ENCODE peak calls at places on chromosomes 6 and 20, in eight cellular contexts. One of them, this sample, is unnamed. For H3K4me1, the result is how much of the 10 kb centered on the place peaks cover.

GRCh38 chr20:59382907-59383306 is 82.5 kb downstream of the EDN3 start:
- DNase-seq in right lobe of liver: no peak
- DNase-seq in heart left ventricle: no peak
- DNase-seq in stomach: no peak
- DNase-seq in RWPE2: no peak
- DNase-seq in GM23248: no peak
- DNase-seq in heart right ventricle: no peak
- DNase-seq in lung: no peak
- DNase-seq in this sample: no peak

GRCh38 chr20:973785-974194 is 28.3 kb downstream of the RSPO4 start:
- DNase-seq in right lobe of liver: no peak
- DNase-seq in heart left ventricle: no peak
- DNase-seq in stomach: no peak
- DNase-seq in RWPE2: no peak
- DNase-seq in GM23248: peak
- DNase-seq in heart right ventricle: no peak
- DNase-seq in lung: peak
- DNase-seq in this sample: peak

GRCh38 chr6:161319231-161319630 is 45.4 kb upstream of the AGPAT4 start:
- DNase-seq in right lobe of liver: no peak
- DNase-seq in heart left ventricle: no peak
- DNase-seq in stomach: no peak
- DNase-seq in RWPE2: no peak
- DNase-seq in GM23248: no peak
- DNase-seq in heart right ventricle: no peak
- DNase-seq in lung: no peak
- DNase-seq in this sample: no peak

GRCh38 chr6:13624871-13625288 is 9.7 kb downstream of the NOL7 start:
- DNase-seq in right lobe of liver: no peak
- DNase-seq in heart left ventricle: no peak
- DNase-seq in stomach: no peak
- DNase-seq in RWPE2: no peak
- DNase-seq in GM23248: peak
- DNase-seq in heart right ventricle: no peak
- DNase-seq in lung: no peak
- DNase-seq in this sample: peak

GRCh38 chr6:7050911-7051779 is 56.6 kb upstream of the RREB1 start:
- DNase-seq in right lobe of liver: peak
- DNase-seq in heart left ventricle: peak
- DNase-seq in stomach: peak
- DNase-seq in RWPE2: peak
- DNase-seq in GM23248: peak
- DNase-seq in heart right ventricle: peak
- DNase-seq in lung: peak
- DNase-seq in this sample: no peak

GRCh38 chr6:18595774-18596528 is 208.8 kb downstream of the RNF144B start:
- DNase-seq in right lobe of liver: peak
- DNase-seq in heart left ventricle: peak
- DNase-seq in stomach: peak
- DNase-seq in RWPE2: no peak
- DNase-seq in GM23248: peak
- DNase-seq in heart right ventricle: no peak
- DNase-seq in lung: peak
- DNase-seq in this sample: peak

GRCh38 chr6:12566618-12567123 is 149.9 kb upstream of the PHACTR1 start:
- DNase-seq in right lobe of liver: no peak
- DNase-seq in heart left ventricle: no peak
- DNase-seq in stomach: no peak
- DNase-seq in RWPE2: no peak
- DNase-seq in GM23248: no peak
- DNase-seq in heart right ventricle: no peak
- DNase-seq in lung: no peak
- DNase-seq in this sample: no peak

GRCh38 chr20:59848182-59848581 is 85.3 kb downstream of the SYCP2 start:
- DNase-seq in right lobe of liver: no peak
- DNase-seq in heart left ventricle: no peak
- DNase-seq in stomach: no peak
- DNase-seq in RWPE2: no peak
- DNase-seq in GM23248: no peak
- DNase-seq in heart right ventricle: no peak
- DNase-seq in lung: no peak
- DNase-seq in this sample: no peak

GRCh38 chr20:19828233-19828632 is 70.2 kb downstream of the RIN2 start:
- DNase-seq in right lobe of liver: no peak
- DNase-seq in heart left ventricle: peak
- DNase-seq in stomach: no peak
- DNase-seq in RWPE2: no peak
- DNase-seq in GM23248: no peak
- DNase-seq in heart right ventricle: no peak
- DNase-seq in lung: no peak
- DNase-seq in this sample: no peak

GRCh38 chr6:78598966-78599365 is 268.4 kb upstream of the IRAK1BP1 start:
- DNase-seq in right lobe of liver: no peak
- DNase-seq in heart left ventricle: peak
- DNase-seq in stomach: no peak
- DNase-seq in RWPE2: peak
- DNase-seq in GM23248: peak
- DNase-seq in heart right ventricle: no peak
- DNase-seq in lung: no peak
- DNase-seq in this sample: peak

GRCh38 chr6:106509420-106510089 is 119.7 kb downstream of the RTN4IP1 start:
- DNase-seq in right lobe of liver: no peak
- DNase-seq in heart left ventricle: no peak
- DNase-seq in stomach: no peak
- DNase-seq in RWPE2: no peak
- DNase-seq in GM23248: no peak
- DNase-seq in heart right ventricle: no peak
- DNase-seq in lung: no peak
- DNase-seq in this sample: no peak

GRCh38 chr6:111604259-111605099 is 1.2 kb downstream of the TRAF3IP2 start:
- DNase-seq in right lobe of liver: no peak
- DNase-seq in heart left ventricle: peak
- DNase-seq in stomach: peak
- DNase-seq in RWPE2: no peak
- DNase-seq in GM23248: peak
- DNase-seq in heart right ventricle: peak
- DNase-seq in lung: peak
- DNase-seq in this sample: peak

GRCh38 chr20:50491926-50492634 is 18.1 kb upstream of the PTPN1 start:
- DNase-seq in right lobe of liver: no peak
- DNase-seq in heart left ventricle: no peak
- DNase-seq in stomach: no peak
- DNase-seq in RWPE2: peak
- DNase-seq in GM23248: peak
- DNase-seq in heart right ventricle: no peak
- DNase-seq in lung: no peak
- DNase-seq in this sample: no peak

GRCh38 chr20:43925786-43926185 is 11.1 kb downstream of the TOX2 start:
- DNase-seq in right lobe of liver: no peak
- DNase-seq in heart left ventricle: no peak
- DNase-seq in stomach: no peak
- DNase-seq in RWPE2: peak
- DNase-seq in GM23248: peak
- DNase-seq in heart right ventricle: peak
- DNase-seq in lung: no peak
- DNase-seq in this sample: peak

GRCh38 chr20:62266340-62266739 is 28.0 kb downstream of the OSBPL2 start:
- DNase-seq in right lobe of liver: no peak
- DNase-seq in heart left ventricle: no peak
- DNase-seq in stomach: no peak
- DNase-seq in RWPE2: no peak
- DNase-seq in GM23248: no peak
- DNase-seq in heart right ventricle: no peak
- DNase-seq in lung: no peak
- DNase-seq in this sample: no peak

GRCh38 chr6:28393912-28394662 is 5.5 kb downstream of the ZSCAN12 start:
- DNase-seq in right lobe of liver: no peak
- DNase-seq in heart left ventricle: no peak
- DNase-seq in stomach: no peak
- DNase-seq in RWPE2: no peak
- DNase-seq in GM23248: peak
- DNase-seq in heart right ventricle: no peak
- DNase-seq in lung: no peak
- DNase-seq in this sample: peak

DNA sequence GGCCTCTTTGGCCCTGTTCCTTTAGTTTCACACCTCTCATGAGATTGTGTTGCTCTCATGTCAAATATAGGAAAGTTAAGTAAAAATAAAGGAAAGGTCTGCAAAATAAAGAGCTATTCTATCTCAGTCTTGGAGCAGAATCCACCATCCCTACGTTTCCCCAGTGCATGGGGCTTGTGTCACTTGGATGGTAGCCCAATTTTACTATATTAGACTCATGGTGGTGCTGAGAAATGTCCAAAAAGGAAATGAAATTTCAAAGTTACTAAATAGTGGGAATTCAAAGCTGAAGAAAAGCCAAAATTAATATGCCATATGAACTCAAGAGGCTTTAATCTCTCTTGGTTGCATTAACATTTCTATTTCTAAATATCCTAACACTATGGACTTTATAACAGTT is 1283.3 kb upstream of the GJE1 start:
- DNase-seq in right lobe of liver: no peak
- DNase-seq in heart left ventricle: no peak
- DNase-seq in stomach: no peak
- DNase-seq in RWPE2: no peak
- DNase-seq in GM23248: no peak
- DNase-seq in heart right ventricle: no peak
- DNase-seq in lung: no peak
- DNase-seq in this sample: no peak
- H3K4me1 ChIP-seq in right lobe of liver: under half
- H3K4me1 ChIP-seq in heart left ventricle: under half
- H3K4me1 ChIP-seq in stomach: under half
- H3K4me1 ChIP-seq in RWPE2: under half
- H3K4me1 ChIP-seq in GM23248: half or more
- H3K4me1 ChIP-seq in heart right ventricle: under half
- H3K4me1 ChIP-seq in lung: under half
- H3K4me1 ChIP-seq in this sample: half or more

GRCh38 chr6:108873971-108874370 is 25.7 kb downstream of the ARMC2 start:
- DNase-seq in right lobe of liver: no peak
- DNase-seq in heart left ventricle: no peak
- DNase-seq in stomach: no peak
- DNase-seq in RWPE2: no peak
- DNase-seq in GM23248: no peak
- DNase-seq in heart right ventricle: no peak
- DNase-seq in lung: no peak
- DNase-seq in this sample: no peak
- H3K4me1 ChIP-seq in right lobe of liver: under half
- H3K4me1 ChIP-seq in heart left ventricle: half or more
- H3K4me1 ChIP-seq in stomach: under half
- H3K4me1 ChIP-seq in RWPE2: under half
- H3K4me1 ChIP-seq in GM23248: under half
- H3K4me1 ChIP-seq in heart right ventricle: under half
- H3K4me1 ChIP-seq in lung: under half
- H3K4me1 ChIP-seq in this sample: half or more

GRCh38 chr6:139289233-139289632 is 2.6 kb downstream of the TXLNB start:
- DNase-seq in right lobe of liver: no peak
- DNase-seq in heart left ventricle: no peak
- DNase-seq in stomach: no peak
- DNase-seq in RWPE2: no peak
- DNase-seq in GM23248: no peak
- DNase-seq in heart right ventricle: no peak
- DNase-seq in lung: no peak
- DNase-seq in this sample: no peak
- H3K4me1 ChIP-seq in right lobe of liver: under half
- H3K4me1 ChIP-seq in heart left ventricle: half or more
- H3K4me1 ChIP-seq in stomach: under half
- H3K4me1 ChIP-seq in RWPE2: under half
- H3K4me1 ChIP-seq in GM23248: under half
- H3K4me1 ChIP-seq in heart right ventricle: under half
- H3K4me1 ChIP-seq in lung: under half
- H3K4me1 ChIP-seq in this sample: under half

GRCh38 chr6:167293590-167294091 is 2.5 kb downstream of the UNC93A start:
- DNase-seq in right lobe of liver: no peak
- DNase-seq in heart left ventricle: no peak
- DNase-seq in stomach: no peak
- DNase-seq in RWPE2: no peak
- DNase-seq in GM23248: no peak
- DNase-seq in heart right ventricle: no peak
- DNase-seq in lung: no peak
- DNase-seq in this sample: no peak

GRCh38 chr6:167295495-167296292 is 4.6 kb downstream of the UNC93A start:
- DNase-seq in right lobe of liver: no peak
- DNase-seq in heart left ventricle: no peak
- DNase-seq in stomach: no peak
- DNase-seq in RWPE2: no peak
- DNase-seq in GM23248: no peak
- DNase-seq in heart right ventricle: no peak
- DNase-seq in lung: no peak
- DNase-seq in this sample: no peak

GRCh38 chr6:167293088-167293589 is 2.0 kb downstream of the UNC93A start:
- DNase-seq in right lobe of liver: no peak
- DNase-seq in heart left ventricle: no peak
- DNase-seq in stomach: no peak
- DNase-seq in RWPE2: no peak
- DNase-seq in GM23248: no peak
- DNase-seq in heart right ventricle: no peak
- DNase-seq in lung: no peak
- DNase-seq in this sample: no peak

GRCh38 chr6:167294651-167295494 is 3.8 kb downstream of the UNC93A start:
- DNase-seq in right lobe of liver: no peak
- DNase-seq in heart left ventricle: no peak
- DNase-seq in stomach: no peak
- DNase-seq in RWPE2: no peak
- DNase-seq in GM23248: no peak
- DNase-seq in heart right ventricle: no peak
- DNase-seq in lung: no peak
- DNase-seq in this sample: no peak

DNA sequence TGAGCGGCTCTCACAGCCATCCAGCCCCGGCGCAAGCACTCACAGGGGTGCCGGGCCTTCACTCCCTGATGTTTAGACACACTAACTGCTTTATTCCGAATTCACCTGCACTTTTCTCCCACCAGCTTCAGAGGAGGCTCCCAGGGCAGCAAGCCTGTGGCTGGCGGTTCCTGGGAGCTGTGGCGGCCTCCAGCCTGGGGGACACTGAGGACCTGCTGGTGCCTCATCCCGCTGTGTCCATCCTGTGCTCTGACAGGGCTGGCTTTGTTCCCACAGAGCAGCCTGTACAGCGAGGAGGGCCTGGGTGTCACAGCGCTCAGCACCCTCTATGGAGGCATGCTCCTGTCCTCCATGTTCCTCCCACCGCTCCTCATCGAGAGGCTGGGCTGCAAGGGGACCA is 3.1 kb downstream of the UNC93A start:
- DNase-seq in right lobe of liver: no peak
- DNase-seq in heart left ventricle: no peak
- DNase-seq in stomach: no peak
- DNase-seq in RWPE2: no peak
- DNase-seq in GM23248: no peak
- DNase-seq in heart right ventricle: no peak
- DNase-seq in lung: no peak
- DNase-seq in this sample: no peak
- H3K4me1 ChIP-seq in right lobe of liver: under half
- H3K4me1 ChIP-seq in heart left ventricle: under half
- H3K4me1 ChIP-seq in stomach: under half
- H3K4me1 ChIP-seq in RWPE2: under half
- H3K4me1 ChIP-seq in GM23248: under half
- H3K4me1 ChIP-seq in heart right ventricle: under half
- H3K4me1 ChIP-seq in lung: under half
- H3K4me1 ChIP-seq in this sample: under half

This sample was measured in adipocyte.